ENCODE peak calls at places on chromosomes 4 and X, in ten cellular contexts. T is tibial artery, U is colonic mucosa, B is aorta, J is fibroblast of lung, E is OCI-LY7, L is astrocyte, C is GM23338, W is cardiac muscle cell, R is upper lobe of right lung. Z is an unnamed sample.

GRCh38 chr4:55633903-55634302 is 2.2 kb downstream of the NMU start:
- DNase-seq in T (no peak), B (no peak), C (peak; percentile 12), U (no peak), L (no peak), E (no peak), J (no peak), W (no peak), R (no peak), Z (no peak)

GRCh38 chr4:111755571-111755970 is 389.7 kb upstream of the FAM241A start:
- DNase-seq in U (no peak), B (no peak), E (no peak), L (no peak), J (no peak), W (no peak), C (no peak), R (no peak), T (no peak), Z (peak; percentile 36)

GRCh38 chr4:94519925-94520789 is 68.4 kb downstream of the PDLIM5 start:
- DNase-seq in L (no peak), W (no peak), R (no peak), C (no peak), T (no peak), J (no peak), B (no peak), U (no peak), E (no peak), Z (no peak)

GRCh38 chrX:14351889-14352288 is 177.4 kb upstream of the GLRA2 start:
- DNase-seq in U (no peak), T (no peak), E (no peak), R (no peak), B (no peak), W (no peak), J (no peak), L (no peak), C (peak; percentile 10), Z (no peak)

GRCh38 chr4:173264245-173264959 is 69.8 kb downstream of the HMGB2 start:
- DNase-seq in B (no peak), E (peak; percentile 94), W (peak; percentile 82), L (peak; percentile 77), T (no peak), J (peak; percentile 85), R (no peak), U (peak; percentile 46), C (peak; percentile 31), Z (no peak)

GRCh38 chr4:16155503-16156169 is 70.6 kb downstream of the TAPT1 start:
- DNase-seq in W (no peak), B (no peak), U (no peak), J (no peak), C (no peak), T (no peak), R (no peak), E (no peak), L (no peak), Z (no peak)

GRCh38 chr4:15805583-15806517 is 27.7 kb downstream of the CD38 start:
- DNase-seq in E (peak; percentile 81), T (no peak), L (peak; percentile 38), R (no peak), W (peak; percentile 73), C (peak; percentile 86), B (no peak), J (peak; percentile 70), U (peak; percentile 51), Z (no peak)

GRCh38 chr4:65791111-65791806 is 121.0 kb upstream of the EPHA5 start:
- DNase-seq in T (no peak), J (no peak), C (no peak), R (no peak), L (no peak), W (no peak), U (no peak), B (no peak), E (no peak), Z (no peak)

GRCh38 chr4:97587912-97588311 is 555.4 kb downstream of the STPG2 start:
- DNase-seq in R (no peak), T (no peak), C (no peak), W (no peak), E (no peak), J (no peak), B (no peak), U (no peak), L (peak; percentile 4), Z (no peak)

GRCh38 chrX:97685753-97686152 is 802.0 kb downstream of the RPA4 start:
- DNase-seq in U (peak; percentile 23), E (peak; percentile 53), W (peak; percentile 59), R (no peak), T (no peak), B (no peak), L (peak; percentile 2), C (peak; percentile 44), J (peak; percentile 47), Z (no peak)

GRCh38 chr4:148782284-148782683 is 340.1 kb upstream of the NR3C2 start:
- DNase-seq in E (no peak), R (no peak), J (no peak), C (peak; percentile 88), B (no peak), T (no peak), U (no peak), W (no peak), L (no peak), Z (no peak)

GRCh38 chrX:3514996-3515395 is 168.5 kb upstream of the MXRA5 start:
- DNase-seq in J (no peak), W (peak; percentile 49), U (no peak), R (no peak), E (no peak), C (no peak), B (no peak), L (peak; percentile 50), T (no peak), Z (no peak)

GRCh38 chr4:76536381-76536689 is 101.3 kb downstream of the SHROOM3 start:
- DNase-seq in L (no peak), C (no peak), J (no peak), R (no peak), E (no peak), T (no peak), W (no peak), B (no peak), U (no peak), Z (no peak)

GRCh38 chr4:337143-337931 is at the start of gene ZNF141:
- DNase-seq in C (peak; percentile 99), L (peak; percentile 96), U (peak; percentile 98), J (peak; percentile 99), R (peak; percentile 96), T (peak; percentile 99), E (peak; percentile 91), B (peak; percentile 98), W (peak; percentile 99), Z (peak; percentile 95)

GRCh38 chr4:134533068-134533467 is 331.5 kb upstream of the PABPC4L start:
- DNase-seq in T (no peak), E (no peak), C (no peak), J (no peak), L (no peak), W (no peak), U (no peak), B (no peak), R (no peak), Z (no peak)

GRCh38 chr4:111685205-111685604 is 460.0 kb upstream of the FAM241A start:
- DNase-seq in B (no peak), L (no peak), T (no peak), E (no peak), U (no peak), W (no peak), R (no peak), C (no peak), J (no peak), Z (no peak)

GRCh38 chrX:106481341-106481740 is 130.4 kb upstream of the RADX start:
- DNase-seq in W (peak; percentile 49), J (peak; percentile 46), C (peak; percentile 67), T (no peak), B (no peak), R (no peak), L (peak; percentile 2), E (peak; percentile 46), U (peak; percentile 72), Z (no peak)

GRCh38 chrX:1909419-1910206 is 294.8 kb downstream of the ASMT start:
- DNase-seq in C (no peak), R (no peak), B (no peak), U (no peak), T (peak; percentile 40), E (peak; percentile 7), W (no peak), L (no peak), J (no peak), Z (no peak)
- H3K27ac ChIP-seq in C (no peak overlapping the region), R (no peak overlapping the region), B (no peak overlapping the region), U (no peak overlapping the region), T (no peak overlapping the region), E (no peak overlapping the region), W (no peak overlapping the region), L (no peak overlapping the region), J (no peak overlapping the region), Z (no peak overlapping the region)

GRCh38 chr4:21198683-21199082 is 498.4 kb downstream of the PACRGL start:
- DNase-seq in C (peak; percentile 25), E (no peak), T (no peak), W (no peak), L (no peak), J (no peak), R (no peak), B (no peak), U (no peak), Z (no peak)
- H3K27ac ChIP-seq in C (no peak overlapping the region), E (no peak overlapping the region), T (no peak overlapping the region), W (no peak overlapping the region), L (no peak overlapping the region), J (no peak overlapping the region), R (no peak overlapping the region), B (no peak overlapping the region), U (no peak overlapping the region), Z (no peak overlapping the region)

GRCh38 chr4:88001871-88002270 is 5.6 kb upstream of the PKD2 start:
- DNase-seq in W (no peak), U (no peak), E (no peak), R (no peak), T (no peak), J (no peak), L (no peak), C (no peak), B (no peak), Z (no peak)
- H3K27ac ChIP-seq in W (no peak overlapping the region), U (no peak overlapping the region), E (no peak overlapping the region), R (no peak overlapping the region), T (peak overlapping the region; percentile 96), J (no peak overlapping the region), L (no peak overlapping the region), C (no peak overlapping the region), B (peak overlapping the region; percentile 55), Z (no peak overlapping the region)

GRCh38 chr4:19735012-19735411 is 516.7 kb upstream of the SLIT2 start:
- DNase-seq in J (peak; percentile 64), L (no peak), T (no peak), R (no peak), U (no peak), C (no peak), E (no peak), B (no peak), W (peak; percentile 66), Z (no peak)

GRCh38 chr4:19728773-19729172 is 522.9 kb upstream of the SLIT2 start:
- DNase-seq in B (no peak), E (no peak), L (peak; percentile 60), T (no peak), C (no peak), R (no peak), J (no peak), U (no peak), W (no peak), Z (no peak)

GRCh38 chr4:19727141-19727540 is 524.6 kb upstream of the SLIT2 start:
- DNase-seq in J (no peak), E (no peak), L (no peak), C (no peak), U (no peak), T (no peak), R (no peak), B (no peak), W (no peak), Z (no peak)

GRCh38 chr4:19725130-19725529 is 526.6 kb upstream of the SLIT2 start:
- DNase-seq in E (no peak), C (no peak), U (no peak), T (no peak), R (no peak), L (no peak), J (no peak), B (no peak), W (peak; percentile 38), Z (no peak)

GRCh38 chr4:19729873-19730735 is 521.6 kb upstream of the SLIT2 start:
- DNase-seq in C (no peak), E (peak; percentile 46), B (no peak), J (peak; percentile 9), U (no peak), L (peak; percentile 65), W (peak; percentile 70), R (no peak), T (no peak), Z (no peak)
- H3K27ac ChIP-seq in C (no peak overlapping the region), E (peak overlapping the region; percentile 37), B (no peak overlapping the region), J (no peak overlapping the region), U (no peak overlapping the region), L (no peak overlapping the region), W (no peak overlapping the region), R (no peak overlapping the region), T (no peak overlapping the region), Z (no peak overlapping the region)